ENCODE peak calls at places on chromosomes 5 and 9, in four cellular contexts. T, D, S and J are unnamed samples.

GRCh38 chr9:27473135-27473534 is 51.0 kb upstream of the IFNK start:
- DNase-seq in T (no peak), D (no peak), S (no peak), J (no peak)

GRCh38 chr9:137757613-137758029 is 120.0 kb upstream of the CACNA1B start:
- DNase-seq in T (peak), D (peak), S (peak), J (no peak)

GRCh38 chr9:82961504-82962125 is 101.3 kb downstream of the RASEF start:
- DNase-seq in T (peak), D (peak), S (peak), J (peak)

GRCh38 chr5:126403871-126404270 is 19.3 kb upstream of the GRAMD2B start:
- DNase-seq in T (peak), D (no peak), S (no peak), J (no peak)

GRCh38 chr5:53302524-53302923 is 177.9 kb upstream of the FST start:
- DNase-seq in T (peak), D (no peak), S (no peak), J (no peak)

GRCh38 chr5:150353395-150353675 is 4.2 kb upstream of the TCOF1 start:
- DNase-seq in T (no peak), D (no peak), S (no peak), J (no peak)

GRCh38 chr5:78813906-78814518 is 165.4 kb upstream of the LHFPL2 start:
- DNase-seq in T (peak), D (no peak), S (no peak), J (no peak)

GRCh38 chr5:109328626-109329025 is 81.1 kb downstream of the PJA2 start:
- DNase-seq in T (peak), D (no peak), S (no peak), J (no peak)

GRCh38 chr9:114233806-114234205 is 78.5 kb downstream of the COL27A1 start:
- DNase-seq in T (no peak), D (no peak), S (no peak), J (no peak)

GRCh38 chr5:168935183-168935582 is 356.0 kb upstream of the PANK3 start:
- DNase-seq in T (no peak), D (no peak), S (no peak), J (no peak)

GRCh38 chr9:82606761-82607382 is 456.1 kb downstream of the RASEF start:
- DNase-seq in T (peak), D (peak), S (peak), J (peak)

GRCh38 chr5:135977375-135977928 is 22.7 kb upstream of the LECT2 start:
- DNase-seq in T (peak), D (peak), S (peak), J (no peak)

GRCh38 chr5:65126192-65126591 is 355.5 kb downstream of the ADAMTS6 start:
- DNase-seq in T (peak), D (no peak), S (no peak), J (no peak)

GRCh38 chr9:89058906-89059305 is 67.6 kb downstream of the S1PR3 start:
- DNase-seq in T (no peak), D (no peak), S (no peak), J (no peak)

GRCh38 chr9:93308158-93308602 is 124.2 kb downstream of the WNK2 start:
- DNase-seq in T (no peak), D (no peak), S (no peak), J (no peak)

GRCh38 chr9:93307468-93308157 is 123.7 kb downstream of the WNK2 start:
- DNase-seq in T (no peak), D (no peak), S (no peak), J (no peak)

GRCh38 chr9:93306579-93307091 is 122.7 kb downstream of the WNK2 start:
- DNase-seq in T (no peak), D (no peak), S (no peak), J (no peak)

GRCh38 chr9:93309889-93310425 is 126.0 kb downstream of the WNK2 start:
- DNase-seq in T (no peak), D (no peak), S (no peak), J (no peak)

DNA sequence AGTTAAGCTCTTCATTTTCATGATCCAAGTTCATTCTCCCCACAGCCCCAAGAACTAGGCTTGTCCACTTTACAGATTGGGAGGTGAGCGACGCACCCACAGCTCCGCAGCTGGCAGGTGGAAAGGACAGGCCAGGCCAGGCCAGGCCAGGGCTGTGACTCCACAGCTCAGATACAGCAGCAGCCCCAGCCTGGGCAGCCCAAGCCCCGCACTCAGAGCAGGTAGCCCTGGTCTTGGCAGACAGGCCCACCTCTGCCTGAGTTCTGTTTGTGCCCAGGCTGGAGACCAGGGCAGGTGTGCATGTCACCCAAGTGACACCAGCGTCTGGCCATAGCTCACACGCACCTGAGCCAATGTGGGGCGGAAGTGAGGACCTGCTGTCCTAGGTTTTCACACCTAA is 124.7 kb downstream of the WNK2 start:
- DNase-seq in T (no peak), D (no peak), S (no peak), J (no peak)
- TF ChIP-seq RAD21 in T (no peak), D (no peak), S (no peak), J (no peak)

GRCh38 chr5:178240341-178240741 is 7.7 kb upstream of the PHYKPL start:
- DNase-seq in T (no peak), D (no peak), S (no peak), J (no peak)

GRCh38 chr5:178242416-178242815 is 9.8 kb upstream of the PHYKPL start:
- DNase-seq in T (no peak), D (no peak), S (no peak), J (no peak)

GRCh38 chr5:178240772-178241171 is 8.2 kb upstream of the PHYKPL start:
- DNase-seq in T (no peak), D (no peak), S (no peak), J (no peak)

GRCh38 chr5:178241259-178241658 is 8.7 kb upstream of the PHYKPL start:
- DNase-seq in T (no peak), D (no peak), S (no peak), J (no peak)

GRCh38 chr5:178241688-178242231 is 9.2 kb upstream of the PHYKPL start:
- DNase-seq in T (no peak), D (no peak), S (no peak), J (no peak)
- TF ChIP-seq RAD21 in T (no peak), D (no peak), S (no peak), J (no peak)

GRCh38 chr5:9170026-9170425 is 375.8 kb downstream of the SEMA5A start:
- DNase-seq in T (peak), D (no peak), S (no peak), J (no peak)
- TF ChIP-seq RAD21 in T (no peak), D (no peak), S (no peak), J (no peak)

GRCh38 chr9:97563458-97564135 is 62.1 kb downstream of the TMOD1 start:
- DNase-seq in T (no peak), D (no peak), S (no peak), J (no peak)
- TF ChIP-seq RAD21 in T (no peak), D (no peak), S (no peak), J (no peak)

GRCh38 chr9:93265301-93265971 is 81.5 kb downstream of the WNK2 start:
- DNase-seq in T (no peak), D (no peak), S (no peak), J (no peak)
- TF ChIP-seq RAD21 in T (no peak), D (no peak), S (no peak), J (no peak)

GRCh38 chr5:610011-610743 is 2.0 kb upstream of the CEP72 start:
- DNase-seq in T (no peak), D (no peak), S (no peak), J (no peak)
- TF ChIP-seq RAD21 in T (no peak), D (no peak), S (no peak), J (no peak)

DNA sequence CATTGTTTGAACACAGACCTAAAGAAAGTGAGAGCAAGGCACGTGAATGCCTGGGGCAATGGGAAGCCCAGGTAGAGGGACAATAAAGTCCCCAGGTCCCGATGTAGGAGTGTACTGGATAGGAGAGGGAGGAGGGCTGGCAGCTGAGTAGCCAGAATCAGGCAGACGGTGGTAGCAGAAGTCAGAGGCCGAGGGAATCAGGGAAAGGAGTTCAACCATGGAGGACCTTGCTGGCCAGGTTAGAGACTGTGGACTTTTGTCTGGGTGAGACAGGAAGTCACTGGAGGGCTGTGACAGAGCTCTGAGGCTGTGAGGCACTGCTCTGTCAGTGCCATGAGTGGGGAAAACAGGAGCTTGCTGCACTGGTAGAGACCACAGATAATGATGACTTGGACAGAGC is 248.2 kb downstream of the EFNA5 start:
- DNase-seq in T (no peak), D (no peak), S (no peak), J (no peak)
- TF ChIP-seq RAD21 in T (no peak), D (no peak), S (no peak), J (no peak)

DNA sequence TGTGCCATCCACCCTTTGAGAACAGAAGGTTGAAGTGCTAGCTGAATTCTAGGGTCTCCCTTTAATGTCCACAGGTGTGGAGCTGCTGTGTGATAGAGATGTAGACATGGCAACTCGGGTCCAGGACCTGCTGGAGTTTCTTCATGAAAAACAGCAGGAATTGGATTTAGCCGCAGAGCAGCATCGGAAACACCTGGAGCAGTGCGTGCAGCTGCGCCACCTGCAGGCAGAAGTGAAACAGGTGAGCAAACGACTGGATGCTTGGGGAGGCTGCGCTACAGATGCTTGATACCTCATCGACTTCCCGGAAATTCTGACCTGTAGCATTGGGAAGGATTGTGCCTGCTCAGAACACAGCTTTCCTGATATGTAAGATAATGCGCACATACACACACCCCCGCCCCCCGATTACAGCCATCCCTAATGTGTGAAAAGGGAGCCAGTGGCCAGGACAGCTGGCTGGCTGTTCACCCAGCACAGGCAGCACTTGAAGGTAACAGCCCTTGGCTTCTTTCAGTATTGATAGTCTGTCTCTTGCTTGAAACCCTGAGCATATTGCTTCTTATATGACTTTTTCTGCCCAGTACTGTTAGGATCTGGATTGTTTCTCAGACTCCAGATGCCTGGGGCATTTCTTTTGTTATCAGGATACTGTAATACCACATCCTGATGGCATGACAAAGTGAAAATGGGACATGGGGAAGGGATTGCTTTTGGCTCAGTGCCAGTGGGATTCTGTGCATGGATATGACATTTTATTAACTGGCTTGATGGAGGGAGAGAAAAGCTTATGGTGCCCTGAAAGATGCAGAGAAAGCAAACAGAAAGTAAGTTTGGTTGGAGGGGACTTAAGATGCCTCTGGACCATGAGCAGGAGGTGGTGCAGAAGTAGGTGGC is 216.8 kb upstream of the OTULINL start:
- DNase-seq in T (no peak), D (peak), S (peak), J (peak)
- TF ChIP-seq RAD21 in T (no peak), D (peak), S (peak), J (peak)

DNA sequence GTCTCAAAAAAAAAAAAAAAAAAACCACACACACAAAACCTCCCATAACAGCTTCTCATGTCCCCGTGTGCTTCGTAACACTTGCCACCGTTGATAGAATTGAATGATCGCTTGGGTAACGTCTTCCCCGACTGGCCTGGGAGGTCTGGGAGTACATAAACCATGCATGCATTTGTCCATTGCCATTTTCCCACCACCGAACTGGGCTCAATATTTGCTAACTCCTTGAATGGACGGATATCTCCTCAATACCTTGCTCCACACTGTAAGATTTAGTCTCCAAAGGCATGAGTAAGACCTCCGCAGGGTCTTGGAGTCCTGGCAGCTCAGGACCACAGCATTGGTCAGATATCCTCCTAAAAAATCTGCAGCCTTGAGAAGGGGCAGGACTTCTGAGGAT is 3.2 kb upstream of the P4HA2 start:
- DNase-seq in T (no peak), D (no peak), S (no peak), J (no peak)
- TF ChIP-seq RAD21 in T (no peak), D (no peak), S (no peak), J (no peak)